ENCODE peak calls at places on chromosomes 7 and 10, in six cellular contexts. B, C, V, G, L and R are unnamed samples.

GRCh38 chr10:71984126-71984797 is 20.1 kb downstream of the CHST3 start:
- DNase-seq in G (no peak), C (no peak), B (peak), V (no peak), L (no peak), R (no peak)

GRCh38 chr7:133040178-133040577 is 41.7 kb downstream of the CHCHD3 start:
- DNase-seq in G (no peak), L (no peak), C (no peak), V (no peak), B (no peak), R (no peak)

GRCh38 chr10:127948791-127949190 is 41.9 kb downstream of the PTPRE start:
- DNase-seq in V (no peak), L (no peak), C (no peak), G (no peak), B (no peak), R (no peak)

GRCh38 chr7:106521115-106521514 is 139.8 kb downstream of the CCDC71L start:
- DNase-seq in B (no peak), V (no peak), C (peak), L (no peak), G (no peak), R (no peak)

GRCh38 chr7:106064836-106065559 is 47.1 kb downstream of the SYPL1 start:
- DNase-seq in G (peak), C (no peak), L (peak), V (no peak), B (peak), R (no peak)

GRCh38 chr10:97154789-97155188 is 31.0 kb downstream of the SLIT1 start:
- DNase-seq in G (no peak), V (no peak), C (no peak), L (no peak), B (no peak), R (no peak)

GRCh38 chr10:24963646-24964045 is 11.2 kb upstream of the PRTFDC1 start:
- DNase-seq in G (no peak), B (no peak), C (no peak), L (no peak), V (no peak), R (no peak)

GRCh38 chr10:90276894-90277447 is 575.6 kb downstream of the KIF20B start:
- DNase-seq in G (no peak), C (no peak), L (no peak), V (no peak), B (no peak), R (no peak)

GRCh38 chr10:34407227-34407626 is 407.9 kb downstream of the PARD3 start:
- DNase-seq in C (no peak), L (no peak), V (no peak), B (peak), G (no peak), R (no peak)

GRCh38 chr7:78489851-78490250 is 691.3 kb downstream of the PHTF2 start:
- DNase-seq in B (no peak), L (no peak), G (no peak), V (no peak), C (no peak), R (no peak)

GRCh38 chr10:26457088-26457487 is 18.9 kb downstream of the APBB1IP start:
- DNase-seq in L (no peak), V (no peak), C (no peak), B (no peak), G (no peak), R (no peak)

GRCh38 chr7:100745184-100745583 is 11.8 kb downstream of the ZAN start:
- DNase-seq in G (peak), L (no peak), B (peak), C (no peak), V (no peak), R (no peak)

GRCh38 chr10:72911758-72912157 is 18.2 kb downstream of the OIT3 start:
- DNase-seq in C (no peak), L (no peak), V (no peak), B (no peak), G (no peak), R (no peak)

GRCh38 chr7:2070151-2070763 is 162.5 kb downstream of the MAD1L1 start:
- DNase-seq in L (no peak), B (no peak), G (peak), C (no peak), V (no peak), R (no peak)

GRCh38 chr7:151481650-151482505 is 37.8 kb downstream of the RHEB start:
- DNase-seq in G (no peak), V (no peak), B (no peak), L (no peak), C (no peak), R (no peak)

GRCh38 chr10:60032723-60033122 is 126.4 kb upstream of the CCDC6 start:
- DNase-seq in V (no peak), B (peak), G (peak), L (peak), C (peak), R (no peak)

GRCh38 chr10:12848439-12849173 is 152.9 kb downstream of the CCDC3 start:
- DNase-seq in B (no peak), G (no peak), V (no peak), L (no peak), C (no peak), R (no peak)

GRCh38 chr7:69208848-69209247 is 389.4 kb upstream of the AUTS2 start:
- DNase-seq in L (no peak), B (no peak), C (peak), V (no peak), G (no peak), R (no peak)

GRCh38 chr10:84256510-84257342 is 11.9 kb downstream of the RGR start:
- DNase-seq in B (no peak), V (peak), L (peak), C (no peak), G (peak), R (no peak)

GRCh38 chr7:70459546-70459945 is 672.4 kb upstream of the GALNT17 start:
- DNase-seq in V (no peak), L (no peak), C (no peak), B (no peak), G (no peak), R (no peak)

GRCh38 chr10:68559251-68559650 is 886 bp upstream of the TET1 start:
- DNase-seq in B (peak), L (no peak), C (no peak), G (no peak), V (no peak), R (no peak)

GRCh38 chr10:99964791-99965190 is 45.0 kb downstream of the DNMBP start:
- DNase-seq in L (no peak), G (no peak), C (no peak), B (no peak), V (no peak), R (no peak)

GRCh38 chr10:88931548-88931947 is 21.0 kb downstream of the ACTA2 start:
- DNase-seq in C (no peak), G (no peak), B (no peak), L (no peak), V (no peak), R (no peak)

GRCh38 chr10:88928254-88928653 is 24.3 kb downstream of the ACTA2 start:
- DNase-seq in V (no peak), C (no peak), L (no peak), B (no peak), G (no peak), R (no peak)

GRCh38 chr10:88934900-88935672 is 17.5 kb downstream of the ACTA2 start:
- DNase-seq in V (peak), L (peak), B (peak), C (no peak), G (peak), R (no peak)

GRCh38 chr10:88933584-88933983 is 19.0 kb downstream of the ACTA2 start:
- DNase-seq in G (no peak), B (no peak), L (no peak), C (no peak), V (no peak), R (no peak)

GRCh38 chr10:88932539-88933256 is 19.9 kb downstream of the ACTA2 start:
- DNase-seq in G (peak), L (peak), B (peak), V (no peak), C (no peak), R (no peak)
- TF ChIP-seq POLR2AphosphoS5 in G (no peak), L (no peak), B (no peak), V (no peak), C (no peak), R (no peak)

GRCh38 chr7:13021971-13022370 is 334.5 kb downstream of the ARL4A start:
- DNase-seq in G (no peak), L (no peak), C (no peak), B (no peak), V (no peak), R (no peak)

GRCh38 chr7:13028036-13028730 is 340.8 kb downstream of the ARL4A start:
- DNase-seq in L (no peak), G (no peak), C (no peak), B (no peak), V (no peak), R (no peak)

GRCh38 chr7:13021566-13021965 is 334.1 kb downstream of the ARL4A start:
- DNase-seq in G (no peak), B (no peak), C (no peak), V (no peak), L (peak), R (no peak)

GRCh38 chr7:13028731-13029099 is 341.3 kb downstream of the ARL4A start:
- DNase-seq in C (no peak), L (no peak), G (no peak), B (no peak), V (no peak), R (no peak)

GRCh38 chr7:13024323-13024722 is 336.9 kb downstream of the ARL4A start:
- DNase-seq in C (no peak), L (no peak), B (no peak), V (no peak), G (no peak), R (no peak)
- TF ChIP-seq TAF1 in C (no peak), L (no peak), B (no peak), V (no peak), G (no peak), R (no peak)

GRCh38 chr7:142908921-142909870 is 23.7 kb upstream of the TRPV6 start:
- DNase-seq in C (no peak), L (no peak), B (peak), G (peak), V (no peak), R (no peak)
- TF ChIP-seq POLR2AphosphoS5 in C (no peak), L (no peak), B (no peak), G (no peak), V (no peak), R (no peak)

DNA sequence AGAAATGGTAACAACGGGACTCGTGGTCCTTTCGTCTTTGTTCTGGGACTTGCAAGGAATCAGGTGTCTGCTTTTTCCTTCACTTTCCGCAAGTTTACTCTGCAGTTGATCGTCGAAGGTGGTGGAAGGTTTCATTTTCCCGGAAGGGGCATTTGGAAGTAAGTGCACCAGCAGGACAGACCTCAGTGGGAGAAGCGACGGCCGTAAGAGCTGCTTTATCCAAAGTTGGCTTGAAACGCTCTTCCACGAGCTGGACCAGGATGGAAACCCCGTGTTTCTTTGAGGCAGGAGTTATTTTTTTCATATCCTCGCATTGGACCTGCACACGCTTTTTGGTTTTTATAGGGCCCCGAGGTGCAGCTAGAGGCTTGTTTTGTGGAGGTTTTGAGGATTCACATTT is 1.2 kb downstream of the BRI3 start:
- DNase-seq in V (no peak), C (no peak), L (no peak), G (no peak), B (peak), R (no peak)
- TF ChIP-seq TAF1 in V (no peak), C (no peak), L (no peak), G (no peak), B (no peak), R (no peak)